ENCODE peak calls at places on chromosomes 5 and 9, in four cellular contexts. O, M, L and C are unnamed samples.

GRCh38 chr5:18314192-18314778 is 680.0 kb downstream of the TAF11L14 start:
- DNase-seq in O (peak; percentile 8), M (no peak), L (peak; percentile 25), C (no peak)

GRCh38 chr5:57777174-57777581 is 294.6 kb upstream of the ACTBL2 start:
- DNase-seq in O (no peak), M (no peak), L (no peak), C (no peak)

GRCh38 chr9:21695874-21696341 is 106.5 kb upstream of the MTAP start:
- DNase-seq in O (no peak), M (no peak), L (no peak), C (no peak)

GRCh38 chr9:126722252-126722921 is 82.5 kb upstream of the ZBTB43 start:
- DNase-seq in O (peak; percentile 95), M (no peak), L (peak; percentile 65), C (peak; percentile 93)

GRCh38 chr5:34699155-34700077 is 43.3 kb downstream of the RAI14 start:
- DNase-seq in O (no peak), M (no peak), L (no peak), C (no peak)

GRCh38 chr5:74251106-74252032 is 389.2 kb downstream of the ENC1 start:
- DNase-seq in O (peak; percentile 33), M (no peak), L (peak; percentile 98), C (no peak)

GRCh38 chr9:87375397-87376073 is 122.1 kb upstream of the DAPK1 start:
- DNase-seq in O (no peak), M (no peak), L (peak; percentile 30), C (no peak)

GRCh38 chr5:88594441-88594840 is 288.5 kb downstream of the MEF2C start:
- DNase-seq in O (no peak), M (no peak), L (no peak), C (no peak)

GRCh38 chr9:130090915-130091314 is 37.2 kb downstream of the GPR107 start:
- DNase-seq in O (no peak), M (no peak), L (peak; percentile 18), C (no peak)